ENCODE peak calls at places on chromosome 11, in six cellular contexts. D, E, C, B, N and L are unnamed samples.

GRCh38 chr11:46338988-46339666 is 8.1 kb upstream of the DGKZ start:
- DNase-seq in E (no peak), D (no peak), N (no peak), B (peak; percentile 95), C (no peak), L (peak; percentile 64)

GRCh38 chr11:55726715-55727324 is 46.4 kb upstream of the OR5D13 start:
- DNase-seq in N (no peak), C (no peak), B (peak; percentile 30), E (no peak), D (no peak), L (no peak)

GRCh38 chr11:62444271-62444833 is 25.5 kb downstream of the SCGB1A1 start:
- DNase-seq in B (peak; percentile 85), D (peak; percentile 34), N (peak; percentile 76), E (no peak), C (no peak), L (peak; percentile 79)

GRCh38 chr11:45513806-45514340 is 151.5 kb downstream of the CHST1 start:
- DNase-seq in N (no peak), C (no peak), B (no peak), E (no peak), D (no peak), L (no peak)

GRCh38 chr11:76736773-76737495 is 46.2 kb upstream of the TSKU start:
- DNase-seq in C (no peak), E (no peak), N (no peak), B (no peak), D (no peak), L (no peak)

GRCh38 chr11:106076421-106076922 is 675 bp downstream of the KBTBD3 start:
- DNase-seq in C (no peak), N (peak; percentile 64), D (peak; percentile 21), B (no peak), E (peak; percentile 2), L (no peak)

GRCh38 chr11:34823197-34823596 is 93.0 kb downstream of the APIP start:
- DNase-seq in D (no peak), B (no peak), E (no peak), C (no peak), N (no peak), L (no peak)

GRCh38 chr11:1844221-1845094 is 5.7 kb downstream of the TNNI2 start:
- DNase-seq in C (no peak), B (no peak), D (no peak), N (no peak), E (no peak), L (no peak)